ENCODE peak calls at places on chromosomes 5 and 9, in ten cellular contexts. I is cardiac muscle cell; B is vagina; W is IMR-90; Z is endothelial cell of umbilical vein; A is sigmoid colon; T is CD4-positive, alpha-beta memory T cell; H is right cardiac atrium; U is neuronal stem cell; O is psoas muscle. Y is an unnamed sample.

GRCh38 chr5:149902177-149902576 is 42.4 kb downstream of the PDE6A start:
- DNase-seq in I (no peak), B (no peak), W (no peak), Z (peak; percentile 19), A (no peak), T (no peak), H (no peak), U (no peak), O (no peak), Y (no peak)

GRCh38 chr5:150175536-150175935 is 9.0 kb downstream of the CDX1 start:
- DNase-seq in I (peak; percentile 60), B (no peak), W (peak; percentile 25), Z (peak; percentile 34), A (no peak), T (no peak), H (no peak), U (no peak), O (no peak), Y (no peak)

GRCh38 chr5:181187500-181188213 is 17.3 kb downstream of the TRIM7 start:
- DNase-seq in I (peak; percentile 81), B (no peak), W (peak; percentile 80), Z (peak; percentile 81), A (peak; percentile 91), T (peak; percentile 53), H (peak; percentile 79), U (peak; percentile 84), O (peak; percentile 89), Y (peak; percentile 82)

GRCh38 chr9:124680714-124681390 is 90.3 kb downstream of the NR6A1 start:
- DNase-seq in I (no peak), B (no peak), W (no peak), Z (no peak), A (no peak), T (no peak), H (no peak), U (no peak), O (no peak), Y (no peak)

GRCh38 chr9:132412089-132412488 is 2.1 kb downstream of the CFAP77 start:
- DNase-seq in I (peak; percentile 21), B (no peak), W (no peak), Z (peak; percentile 14), A (no peak), T (peak; percentile 24), H (no peak), U (no peak), O (no peak), Y (no peak)

GRCh38 chr5:118022062-118022461 is 966.3 kb downstream of the DTWD2 start:
- DNase-seq in I (no peak), B (no peak), W (no peak), Z (no peak), A (no peak), T (no peak), H (no peak), U (no peak), O (no peak), Y (no peak)

GRCh38 chr5:180790524-180790923 is 12.1 kb downstream of the MGAT1 start:
- DNase-seq in I (no peak), B (no peak), W (no peak), Z (no peak), A (no peak), T (no peak), H (no peak), U (no peak), O (no peak), Y (peak; percentile 66)

GRCh38 chr9:123361731-123362560 is 5.9 kb downstream of the CRB2 start:
- DNase-seq in I (no peak), B (no peak), W (no peak), Z (no peak), A (no peak), T (no peak), H (no peak), U (no peak), O (no peak), Y (no peak)

GRCh38 chr5:80825780-80826460 is 134.2 kb upstream of the RASGRF2 start:
- DNase-seq in I (peak; percentile 36), B (no peak), W (no peak), Z (peak; percentile 77), A (no peak), T (no peak), H (no peak), U (no peak), O (no peak), Y (no peak)

GRCh38 chr5:160289721-160290120 is 22.6 kb downstream of the CCNJL start:
- DNase-seq in I (no peak), B (no peak), W (no peak), Z (no peak), A (no peak), T (no peak), H (no peak), U (no peak), O (no peak), Y (peak; percentile 97)

GRCh38 chr5:86460519-86460918 is 157.2 kb upstream of the COX7C start:
- DNase-seq in I (no peak), B (no peak), W (no peak), Z (no peak), A (no peak), T (no peak), H (no peak), U (no peak), O (no peak), Y (no peak)

GRCh38 chr5:160183075-160183474 is 46.2 kb upstream of the FABP6 start:
- DNase-seq in I (no peak), B (no peak), W (peak; percentile 8), Z (no peak), A (no peak), T (no peak), H (no peak), U (no peak), O (no peak), Y (no peak)

GRCh38 chr9:16341176-16341575 is 529.3 kb downstream of the BNC2 start:
- DNase-seq in I (no peak), B (no peak), W (peak; percentile 49), Z (no peak), A (no peak), T (no peak), H (no peak), U (no peak), O (no peak), Y (no peak)

GRCh38 chr5:161342886-161343285 is 203.6 kb downstream of the GABRB2 start:
- DNase-seq in I (no peak), B (no peak), W (no peak), Z (no peak), A (no peak), T (no peak), H (no peak), U (no peak), O (no peak), Y (no peak)

GRCh38 chr5:8839361-8840055 is 706.4 kb downstream of the SEMA5A start:
- DNase-seq in I (no peak), B (no peak), W (no peak), Z (no peak), A (no peak), T (no peak), H (no peak), U (no peak), O (no peak), Y (no peak)
- H3K4me3 ChIP-seq in I (no peak overlapping the region), B (no peak overlapping the region), W (no peak overlapping the region), Z (no peak overlapping the region), A (no peak overlapping the region), T (no peak overlapping the region), H (no peak overlapping the region), U (no peak overlapping the region), O (no peak overlapping the region), Y (no peak overlapping the region)

GRCh38 chr9:129337287-129338140 is 159.5 kb upstream of the IER5L start:
- DNase-seq in I (peak; percentile 16), B (no peak), W (no peak), Z (no peak), A (no peak), T (no peak), H (no peak), U (no peak), O (no peak), Y (no peak)
- H3K4me1 ChIP-seq in I (peaks cover 29% of the 10 kb centered on the region), B (peaks cover 79% of the 10 kb centered on the region), W (peaks cover 42% of the 10 kb centered on the region), Z (peaks cover 19% of the 10 kb centered on the region), A (no peaks in the 10 kb centered on the region), T (peaks cover 7% of the 10 kb centered on the region), H (peaks cover 14% of the 10 kb centered on the region), U (peaks cover 38% of the 10 kb centered on the region), O (peaks cover 18% of the 10 kb centered on the region), Y (peaks cover 26% of the 10 kb centered on the region)

DNA sequence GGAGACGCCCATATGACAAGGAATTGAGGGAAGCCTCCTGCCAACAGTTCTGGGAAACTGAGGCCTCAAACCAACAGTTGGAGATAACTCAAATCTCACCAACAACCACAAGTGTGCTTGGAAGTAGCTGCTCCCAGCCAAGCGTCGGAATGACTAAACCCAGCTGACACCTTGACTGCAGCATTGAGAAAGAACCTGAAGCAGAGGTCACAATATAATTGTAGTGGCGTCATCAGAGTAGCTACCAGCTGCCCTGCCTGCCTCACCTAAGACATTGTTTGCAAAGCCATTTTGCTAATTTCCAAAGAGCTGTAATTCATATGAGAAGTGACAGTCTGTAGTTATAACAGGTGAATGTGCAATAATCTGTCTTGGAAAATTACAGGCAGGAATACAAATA is 40.8 kb upstream of the ANKRD31 start:
- DNase-seq in I (no peak), B (no peak), W (no peak), Z (no peak), A (no peak), T (no peak), H (no peak), U (no peak), O (no peak), Y (no peak)
- H3K27me3 ChIP-seq in I (no peaks in the 10 kb centered on the region), B (no peaks in the 10 kb centered on the region), W (peaks cover 4% of the 10 kb centered on the region), Z (peaks cover 2% of the 10 kb centered on the region), A (no peaks in the 10 kb centered on the region), T (no peaks in the 10 kb centered on the region), H (no peaks in the 10 kb centered on the region), U (no peaks in the 10 kb centered on the region), O (no peaks in the 10 kb centered on the region), Y (no peaks in the 10 kb centered on the region)

DNA sequence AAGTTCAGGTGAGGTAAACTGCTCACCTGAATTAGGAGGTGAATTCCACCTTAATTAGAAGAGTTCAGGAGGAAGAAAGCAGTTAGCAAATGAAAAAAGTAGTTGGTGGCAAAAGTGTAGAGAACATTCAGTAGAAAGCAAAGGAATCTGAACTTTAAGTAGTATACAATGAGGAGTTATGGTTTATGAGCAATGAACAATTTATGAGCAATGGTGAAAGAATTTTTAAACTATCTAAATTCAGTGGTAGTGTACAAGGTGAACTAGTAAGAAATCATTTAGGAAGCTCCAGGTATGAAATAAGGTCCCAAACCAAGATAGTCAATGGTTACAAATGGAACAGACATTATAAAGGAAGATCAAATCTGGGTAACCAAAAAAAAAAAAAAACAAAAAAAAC is 3.1 kb downstream of the CETN3 start:
- DNase-seq in I (no peak), B (no peak), W (peak; percentile 10), Z (no peak), A (no peak), T (no peak), H (no peak), U (no peak), O (no peak), Y (no peak)
- H3K4me3 ChIP-seq in I (no peak overlapping the region), B (no peak overlapping the region), W (no peak overlapping the region), Z (no peak overlapping the region), A (no peak overlapping the region), T (no peak overlapping the region), H (no peak overlapping the region), U (no peak overlapping the region), O (no peak overlapping the region), Y (no peak overlapping the region)

Y was measured in RWPE2.